ENCODE peak calls at places on chromosome 12, in seven cellular contexts. One of them, this sample, is unnamed.

GRCh38 chr12:104457746-104458644 is 1.2 kb downstream of the CHST11 start:
- DNase-seq in tibial nerve: no peak
- DNase-seq in GM06990: peak
- DNase-seq in HCT116: no peak
- DNase-seq in nephron progenitor cell: peak
- DNase-seq in choroid plexus epithelial cell: no peak
- DNase-seq in astrocyte of the spinal cord: no peak
- DNase-seq in this sample: peak

GRCh38 chr12:65565601-65566560 is 258.4 kb upstream of the HMGA2 start:
- DNase-seq in GM06990: no peak
- DNase-seq in nephron progenitor cell: no peak
- DNase-seq in choroid plexus epithelial cell: peak
- DNase-seq in astrocyte of the spinal cord: peak
- DNase-seq in HCT116: no peak
- DNase-seq in tibial nerve: no peak
- DNase-seq in this sample: no peak

GRCh38 chr12:58414398-58414871 is 473.1 kb downstream of the ATP23 start:
- DNase-seq in choroid plexus epithelial cell: peak
- DNase-seq in nephron progenitor cell: no peak
- DNase-seq in HCT116: no peak
- DNase-seq in astrocyte of the spinal cord: peak
- DNase-seq in tibial nerve: no peak
- DNase-seq in GM06990: no peak
- DNase-seq in this sample: no peak

GRCh38 chr12:42422785-42423184 is 96.8 kb downstream of the PPHLN1 start:
- DNase-seq in astrocyte of the spinal cord: peak
- DNase-seq in tibial nerve: no peak
- DNase-seq in HCT116: no peak
- DNase-seq in choroid plexus epithelial cell: peak
- DNase-seq in nephron progenitor cell: no peak
- DNase-seq in GM06990: no peak
- DNase-seq in this sample: no peak

GRCh38 chr12:111488271-111488670 is 82.5 kb downstream of the SH2B3 start:
- DNase-seq in GM06990: no peak
- DNase-seq in nephron progenitor cell: peak
- DNase-seq in tibial nerve: no peak
- DNase-seq in choroid plexus epithelial cell: peak
- DNase-seq in astrocyte of the spinal cord: no peak
- DNase-seq in HCT116: no peak
- DNase-seq in this sample: no peak

GRCh38 chr12:115308918-115309317 is 624.9 kb upstream of the TBX3 start:
- DNase-seq in HCT116: no peak
- DNase-seq in nephron progenitor cell: no peak
- DNase-seq in astrocyte of the spinal cord: no peak
- DNase-seq in tibial nerve: no peak
- DNase-seq in GM06990: no peak
- DNase-seq in choroid plexus epithelial cell: no peak
- DNase-seq in this sample: no peak

GRCh38 chr12:117603316-117604113 is 242.1 kb upstream of the NOS1 start:
- DNase-seq in HCT116: no peak
- DNase-seq in GM06990: no peak
- DNase-seq in choroid plexus epithelial cell: no peak
- DNase-seq in tibial nerve: no peak
- DNase-seq in astrocyte of the spinal cord: no peak
- DNase-seq in nephron progenitor cell: no peak
- DNase-seq in this sample: no peak

GRCh38 chr12:11202811-11203210 is 16.1 kb upstream of the TAS2R42 start:
- DNase-seq in choroid plexus epithelial cell: peak
- DNase-seq in HCT116: no peak
- DNase-seq in GM06990: no peak
- DNase-seq in nephron progenitor cell: no peak
- DNase-seq in astrocyte of the spinal cord: no peak
- DNase-seq in tibial nerve: no peak
- DNase-seq in this sample: no peak

GRCh38 chr12:93185369-93185741 is 192.4 kb upstream of the NUDT4 start:
- DNase-seq in GM06990: no peak
- DNase-seq in HCT116: no peak
- DNase-seq in nephron progenitor cell: no peak
- DNase-seq in astrocyte of the spinal cord: no peak
- DNase-seq in choroid plexus epithelial cell: no peak
- DNase-seq in tibial nerve: no peak
- DNase-seq in this sample: no peak

GRCh38 chr12:77734489-77734888 is 96.2 kb upstream of the NAV3 start:
- DNase-seq in nephron progenitor cell: no peak
- DNase-seq in tibial nerve: no peak
- DNase-seq in choroid plexus epithelial cell: peak
- DNase-seq in astrocyte of the spinal cord: peak
- DNase-seq in GM06990: no peak
- DNase-seq in HCT116: no peak
- DNase-seq in this sample: no peak

GRCh38 chr12:65300679-65301349 is 22.3 kb downstream of the MSRB3 start:
- DNase-seq in nephron progenitor cell: peak
- DNase-seq in HCT116: peak
- DNase-seq in tibial nerve: no peak
- DNase-seq in GM06990: no peak
- DNase-seq in choroid plexus epithelial cell: peak
- DNase-seq in astrocyte of the spinal cord: no peak
- DNase-seq in this sample: no peak

GRCh38 chr12:59651230-59651920 is 55.5 kb downstream of the SLC16A7 start:
- DNase-seq in GM06990: no peak
- DNase-seq in nephron progenitor cell: no peak
- DNase-seq in HCT116: no peak
- DNase-seq in astrocyte of the spinal cord: peak
- DNase-seq in tibial nerve: no peak
- DNase-seq in choroid plexus epithelial cell: peak
- DNase-seq in this sample: no peak

GRCh38 chr12:29320295-29321090 is 60.5 kb downstream of the ERGIC2 start:
- DNase-seq in HCT116: no peak
- DNase-seq in astrocyte of the spinal cord: peak
- DNase-seq in nephron progenitor cell: no peak
- DNase-seq in choroid plexus epithelial cell: peak
- DNase-seq in tibial nerve: no peak
- DNase-seq in GM06990: no peak
- DNase-seq in this sample: no peak

GRCh38 chr12:99059824-99060526 is 414.9 kb downstream of the APAF1 start:
- DNase-seq in nephron progenitor cell: peak
- DNase-seq in GM06990: no peak
- DNase-seq in tibial nerve: no peak
- DNase-seq in astrocyte of the spinal cord: no peak
- DNase-seq in HCT116: no peak
- DNase-seq in choroid plexus epithelial cell: peak
- DNase-seq in this sample: peak

GRCh38 chr12:26833692-26834168 is 736 bp upstream of the ITPR2 start:
- DNase-seq in tibial nerve: no peak
- DNase-seq in nephron progenitor cell: peak
- DNase-seq in GM06990: peak
- DNase-seq in choroid plexus epithelial cell: peak
- DNase-seq in astrocyte of the spinal cord: peak
- DNase-seq in HCT116: no peak
- DNase-seq in this sample: peak

GRCh38 chr12:21731144-21731543 is 43.4 kb downstream of the KCNJ8 start:
- DNase-seq in HCT116: no peak
- DNase-seq in GM06990: no peak
- DNase-seq in choroid plexus epithelial cell: no peak
- DNase-seq in astrocyte of the spinal cord: no peak
- DNase-seq in nephron progenitor cell: no peak
- DNase-seq in tibial nerve: no peak
- DNase-seq in this sample: no peak

GRCh38 chr12:51071663-51072062 is 11.7 kb downstream of the CSRNP2 start:
- DNase-seq in GM06990: no peak
- DNase-seq in tibial nerve: no peak
- DNase-seq in HCT116: no peak
- DNase-seq in nephron progenitor cell: no peak
- DNase-seq in astrocyte of the spinal cord: no peak
- DNase-seq in choroid plexus epithelial cell: peak
- DNase-seq in this sample: no peak

DNA sequence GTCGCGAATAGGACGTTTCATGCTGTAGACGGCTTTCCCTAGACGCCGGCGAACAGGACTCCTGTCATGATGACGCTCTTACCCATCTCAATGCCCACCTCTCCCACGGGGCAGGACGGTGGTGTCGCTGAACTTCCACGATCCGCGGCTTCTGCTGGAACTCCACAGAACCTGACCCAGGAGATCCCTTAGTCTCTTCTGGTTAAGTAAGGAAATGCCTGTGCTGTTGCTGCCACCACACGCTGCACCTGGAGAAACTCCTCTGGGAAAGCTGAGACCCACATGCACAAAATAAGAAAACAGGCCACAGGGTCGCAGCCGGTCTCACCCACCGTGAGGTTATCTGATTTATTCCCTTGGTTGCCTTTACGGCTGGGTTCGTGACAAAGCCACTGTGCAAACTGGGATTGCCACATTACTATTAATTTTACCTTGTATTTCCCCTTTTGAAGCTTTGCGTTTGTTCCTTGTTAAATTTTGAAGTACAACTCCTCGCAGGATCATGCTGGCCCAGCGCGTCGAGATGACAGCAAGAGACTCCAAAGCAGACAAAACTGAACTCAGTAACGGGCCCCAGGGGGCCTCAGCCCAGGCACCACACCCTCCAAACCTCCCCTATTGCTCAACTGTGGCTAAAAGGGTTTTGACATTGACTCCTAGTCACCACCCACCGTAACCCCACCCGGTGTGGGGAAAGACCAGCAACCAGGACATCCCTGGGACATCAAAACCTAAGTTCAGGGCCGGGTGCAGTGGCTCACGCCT is 9.2 kb upstream of the MMP17 start:
- DNase-seq in astrocyte of the spinal cord: no peak
- DNase-seq in GM06990: no peak
- DNase-seq in tibial nerve: no peak
- DNase-seq in HCT116: no peak
- DNase-seq in nephron progenitor cell: no peak
- DNase-seq in choroid plexus epithelial cell: no peak
- DNase-seq in this sample: no peak
- TF ChIP-seq CTCF in astrocyte of the spinal cord: no peak
- TF ChIP-seq CTCF in GM06990: no peak
- TF ChIP-seq CTCF in tibial nerve: no peak
- TF ChIP-seq CTCF in HCT116: no peak
- TF ChIP-seq CTCF in nephron progenitor cell: no peak
- TF ChIP-seq CTCF in choroid plexus epithelial cell: no peak
- TF ChIP-seq CTCF in this sample: no peak

GRCh38 chr12:55843431-55843830 is 695 bp upstream of the MMP19 start:
- DNase-seq in tibial nerve: no peak
- DNase-seq in nephron progenitor cell: no peak
- DNase-seq in GM06990: no peak
- DNase-seq in choroid plexus epithelial cell: no peak
- DNase-seq in HCT116: no peak
- DNase-seq in astrocyte of the spinal cord: no peak
- DNase-seq in this sample: no peak

GRCh38 chr12:55845349-55845748 is 2.6 kb upstream of the MMP19 start:
- DNase-seq in nephron progenitor cell: no peak
- DNase-seq in HCT116: no peak
- DNase-seq in tibial nerve: no peak
- DNase-seq in astrocyte of the spinal cord: no peak
- DNase-seq in GM06990: no peak
- DNase-seq in choroid plexus epithelial cell: no peak
- DNase-seq in this sample: no peak

GRCh38 chr12:55845785-55846496 is 3.2 kb upstream of the MMP19 start:
- DNase-seq in tibial nerve: no peak
- DNase-seq in choroid plexus epithelial cell: peak
- DNase-seq in astrocyte of the spinal cord: no peak
- DNase-seq in GM06990: no peak
- DNase-seq in HCT116: no peak
- DNase-seq in nephron progenitor cell: no peak
- DNase-seq in this sample: no peak

GRCh38 chr12:55840581-55841351 is 2.0 kb downstream of the MMP19 start:
- DNase-seq in HCT116: no peak
- DNase-seq in astrocyte of the spinal cord: no peak
- DNase-seq in choroid plexus epithelial cell: no peak
- DNase-seq in tibial nerve: no peak
- DNase-seq in GM06990: no peak
- DNase-seq in nephron progenitor cell: no peak
- DNase-seq in this sample: no peak

DNA sequence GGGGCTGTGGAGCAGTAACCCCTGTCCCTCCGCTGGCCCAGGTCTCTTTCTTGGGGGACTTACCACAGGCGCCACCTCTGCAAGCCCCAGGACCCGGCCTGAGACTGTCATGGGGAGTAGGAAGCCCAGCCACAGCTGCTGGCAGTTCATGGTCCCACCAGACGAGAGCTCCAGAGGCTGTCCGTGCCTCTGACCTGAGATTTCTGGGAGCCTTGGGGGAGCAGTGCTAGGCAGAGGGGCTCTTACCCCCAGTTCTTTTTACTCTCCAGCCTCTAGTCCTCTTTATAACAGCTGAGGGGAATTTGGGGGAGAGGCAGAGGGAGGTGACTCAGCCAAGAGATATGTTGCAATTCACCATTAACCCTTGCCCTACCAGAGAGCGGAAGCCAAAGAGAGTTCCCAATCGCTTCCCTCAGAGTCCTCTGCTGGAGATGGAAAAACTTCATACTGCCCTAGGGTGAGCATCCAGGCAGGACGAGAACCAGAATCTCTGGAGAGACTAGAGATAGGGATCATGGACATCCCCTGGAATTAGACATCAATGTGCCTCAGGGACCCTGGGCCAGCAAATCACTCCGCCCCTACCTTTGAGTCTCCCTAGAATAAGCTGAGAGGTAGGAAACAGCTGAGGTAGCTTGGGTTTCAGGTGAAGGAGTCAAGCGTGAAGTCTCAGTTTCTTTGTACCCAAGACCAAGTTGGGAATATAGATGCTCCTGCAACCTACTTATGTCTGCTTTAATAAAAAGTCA is at the start of gene MMP19:
- DNase-seq in HCT116: no peak
- DNase-seq in GM06990: no peak
- DNase-seq in astrocyte of the spinal cord: peak
- DNase-seq in nephron progenitor cell: no peak
- DNase-seq in tibial nerve: no peak
- DNase-seq in choroid plexus epithelial cell: peak
- DNase-seq in this sample: no peak
- TF ChIP-seq CTCF in HCT116: no peak
- TF ChIP-seq CTCF in GM06990: no peak
- TF ChIP-seq CTCF in astrocyte of the spinal cord: peak
- TF ChIP-seq CTCF in nephron progenitor cell: no peak
- TF ChIP-seq CTCF in tibial nerve: no peak
- TF ChIP-seq CTCF in choroid plexus epithelial cell: peak
- TF ChIP-seq CTCF in this sample: no peak

GRCh38 chr12:46205293-46205692 is 63.5 kb downstream of the SLC38A1 start:
- DNase-seq in HCT116: no peak
- DNase-seq in GM06990: no peak
- DNase-seq in astrocyte of the spinal cord: no peak
- DNase-seq in choroid plexus epithelial cell: peak
- DNase-seq in nephron progenitor cell: no peak
- DNase-seq in tibial nerve: no peak
- DNase-seq in this sample: no peak
- TF ChIP-seq CTCF in HCT116: no peak
- TF ChIP-seq CTCF in GM06990: no peak
- TF ChIP-seq CTCF in astrocyte of the spinal cord: no peak
- TF ChIP-seq CTCF in choroid plexus epithelial cell: no peak
- TF ChIP-seq CTCF in nephron progenitor cell: no peak
- TF ChIP-seq CTCF in tibial nerve: no peak
- TF ChIP-seq CTCF in this sample: no peak

DNA sequence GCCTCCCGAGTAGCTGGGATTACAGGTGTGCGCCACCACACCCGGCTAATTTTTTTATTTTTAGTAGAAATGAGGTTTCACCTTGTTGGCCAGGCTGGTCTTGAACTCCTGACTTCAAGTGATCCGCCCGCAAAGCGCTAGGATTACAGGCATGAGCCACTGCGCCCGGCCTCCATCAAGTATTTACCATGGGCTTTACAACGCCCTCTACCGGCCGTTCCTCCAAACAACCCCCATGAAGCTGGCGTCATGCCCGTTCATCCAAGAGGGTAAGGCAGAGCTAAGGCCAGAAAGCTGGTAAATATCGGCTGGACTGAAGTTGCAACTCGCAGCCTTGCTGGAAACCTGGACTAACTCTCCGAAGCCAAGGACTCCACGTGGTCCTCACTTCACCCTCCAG is 41.6 kb downstream of the RNF34 start:
- DNase-seq in nephron progenitor cell: no peak
- DNase-seq in GM06990: no peak
- DNase-seq in astrocyte of the spinal cord: no peak
- DNase-seq in tibial nerve: no peak
- DNase-seq in HCT116: no peak
- DNase-seq in choroid plexus epithelial cell: no peak
- DNase-seq in this sample: no peak
- TF ChIP-seq CTCF in nephron progenitor cell: no peak
- TF ChIP-seq CTCF in GM06990: no peak
- TF ChIP-seq CTCF in astrocyte of the spinal cord: no peak
- TF ChIP-seq CTCF in tibial nerve: no peak
- TF ChIP-seq CTCF in HCT116: peak
- TF ChIP-seq CTCF in choroid plexus epithelial cell: no peak
- TF ChIP-seq CTCF in this sample: no peak